ENCODE peak calls at places on chromosome X, in eight cellular contexts. G, Q, R, O, J, Y, C and I are unnamed samples.

GRCh38 chrX:124426273-124426672 is 79.9 kb downstream of the SH2D1A start:
- DNase-seq in J (no peak), C (no peak), G (no peak), R (no peak), Y (no peak), O (no peak), Q (no peak), I (no peak)

GRCh38 chrX:49101629-49101984 is 21.9 kb upstream of the WDR45 start:
- DNase-seq in O (no peak), Y (no peak), J (peak; percentile 17), Q (no peak), C (no peak), R (no peak), G (no peak), I (no peak)

GRCh38 chrX:149803458-149804062 is 21.8 kb downstream of the MAGEA9 start:
- DNase-seq in O (no peak), G (no peak), Q (no peak), J (no peak), Y (no peak), C (no peak), R (no peak), I (no peak)

GRCh38 chrX:79413009-79413408 is 45.9 kb upstream of the ITM2A start:
- DNase-seq in C (no peak), J (peak; percentile 5), R (no peak), Y (no peak), O (no peak), G (no peak), Q (no peak), I (peak; percentile 61)

GRCh38 chrX:9466115-9466495 is 1.2 kb downstream of the TBL1X start:
- DNase-seq in Y (no peak), J (peak; percentile 11), C (no peak), O (no peak), G (peak; percentile 37), R (peak; percentile 38), Q (peak; percentile 49), I (peak; percentile 35)

GRCh38 chrX:116239944-116240391 is 69.4 kb downstream of the AGTR2 start:
- DNase-seq in G (peak; percentile 22), Q (no peak), O (no peak), C (no peak), J (no peak), Y (peak; percentile 58), R (no peak), I (no peak)

GRCh38 chrX:109952985-109953905 is 49.7 kb upstream of the TMEM164 start:
- DNase-seq in R (no peak), J (no peak), Y (no peak), O (no peak), C (no peak), G (no peak), Q (no peak), I (peak; percentile 90)

GRCh38 chrX:47217121-47217851 is 1.2 kb upstream of the CDK16 start:
- DNase-seq in C (no peak), Q (no peak), Y (peak; percentile 68), O (no peak), G (peak; percentile 60), J (no peak), R (peak; percentile 44), I (no peak)

GRCh38 chrX:135977611-135978010 is 3.8 kb upstream of the MMGT1 start:
- DNase-seq in Q (no peak), Y (peak; percentile 93), C (no peak), G (no peak), J (no peak), O (no peak), R (no peak), I (no peak)

GRCh38 chrX:67779099-67779498 is 235.3 kb downstream of the AR start:
- DNase-seq in O (no peak), Y (no peak), Q (no peak), C (no peak), R (no peak), J (no peak), G (no peak), I (no peak)

GRCh38 chrX:67545772-67546495 is 2.1 kb downstream of the AR start:
- DNase-seq in C (no peak), Y (no peak), J (no peak), G (no peak), O (no peak), Q (peak; percentile 12), R (peak; percentile 27), I (no peak)

GRCh38 chrX:135973025-135973547 is 702 bp downstream of the MMGT1 start:
- DNase-seq in R (no peak), Y (no peak), C (no peak), G (peak; percentile 38), J (peak; percentile 12), O (no peak), Q (no peak), I (peak; percentile 32)

GRCh38 chrX:119647552-119648420 is 41.6 kb upstream of the NKRF start:
- DNase-seq in R (no peak), J (no peak), C (peak; percentile 81), G (no peak), Q (no peak), Y (no peak), O (no peak), I (peak; percentile 90)

GRCh38 chrX:44308869-44309268 is 34.6 kb downstream of the EFHC2 start:
- DNase-seq in R (no peak), O (no peak), G (no peak), Q (no peak), J (no peak), Y (no peak), C (no peak), I (no peak)

GRCh38 chrX:65532016-65532415 is 2.6 kb downstream of the LAS1L start:
- DNase-seq in O (no peak), J (no peak), R (no peak), Q (no peak), C (no peak), Y (no peak), G (no peak), I (no peak)

GRCh38 chrX:133868687-133869086 is 116.7 kb downstream of the GPC3 start:
- DNase-seq in R (no peak), O (no peak), Y (no peak), J (no peak), G (no peak), C (no peak), Q (no peak), I (peak; percentile 31)

GRCh38 chrX:1895583-1895982 is 280.7 kb downstream of the ASMT start:
- DNase-seq in C (no peak), Q (no peak), J (no peak), G (no peak), Y (no peak), O (no peak), R (no peak), I (no peak)

GRCh38 chrX:76821276-76821675 is 393.8 kb downstream of the MAGEE1 start:
- DNase-seq in C (no peak), Y (no peak), J (no peak), O (no peak), R (no peak), Q (no peak), G (no peak), I (no peak)

GRCh38 chrX:10492250-10492649 is 128.1 kb downstream of the MID1 start:
- DNase-seq in G (no peak), J (no peak), Q (no peak), Y (no peak), R (no peak), O (no peak), C (no peak), I (no peak)

GRCh38 chrX:115679460-115679859 is 118.5 kb downstream of the PLS3 start:
- DNase-seq in R (no peak), Y (no peak), G (no peak), Q (no peak), C (no peak), O (no peak), J (no peak), I (no peak)

GRCh38 chrX:28127662-28128061 is 146.4 kb upstream of the DCAF8L1 start:
- DNase-seq in Y (no peak), C (no peak), G (no peak), R (no peak), J (no peak), O (no peak), Q (no peak), I (no peak)

GRCh38 chrX:134184936-134185335 is 52.0 kb upstream of the CCDC160 start:
- DNase-seq in G (no peak), Y (no peak), J (no peak), Q (no peak), R (no peak), C (no peak), O (no peak), I (no peak)

DNA sequence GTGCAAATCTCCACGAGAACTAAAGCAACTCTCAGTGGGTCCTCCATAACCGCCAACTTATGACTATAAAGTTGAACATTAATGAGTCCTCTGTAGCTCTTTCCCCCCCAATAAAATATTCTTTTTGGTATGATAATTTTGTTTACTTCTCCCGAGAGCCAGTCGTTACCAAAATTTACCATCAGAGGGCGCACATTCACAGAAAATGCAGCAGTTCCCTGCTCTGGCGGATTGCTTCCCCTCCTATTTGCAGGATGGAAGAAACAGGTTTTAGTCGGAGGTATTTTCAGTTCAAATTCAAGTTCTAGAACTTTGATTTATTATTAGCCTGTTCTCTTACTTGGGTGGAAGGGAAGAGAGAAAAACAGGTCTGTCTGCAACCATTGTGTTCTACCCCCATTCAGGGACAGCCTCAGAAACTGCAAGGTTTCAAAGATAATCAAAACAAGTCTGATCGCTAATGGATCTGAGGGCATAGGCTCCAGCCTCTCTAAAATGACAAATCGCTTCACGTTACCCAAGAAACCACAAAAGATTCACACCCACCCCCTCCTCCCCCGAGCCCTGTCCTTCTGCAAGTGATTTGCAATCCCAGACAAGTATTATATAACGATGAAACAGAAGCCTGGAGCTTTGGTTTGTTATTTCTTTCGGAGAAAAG is 263.7 kb upstream of the RPS6KA3 start:
- DNase-seq in R (peak; percentile 51), O (peak; percentile 77), C (no peak), J (peak; percentile 41), Q (peak; percentile 31), G (peak; percentile 69), Y (peak; percentile 47), I (peak; percentile 52)
- H3K4me3 ChIP-seq in R (no peak overlapping the region), O (no peak overlapping the region), C (no peak overlapping the region), J (no peak overlapping the region), Q (peak overlapping the region; percentile 38), G (no peak overlapping the region), Y (peak overlapping the region; percentile 46), I (no peak overlapping the region)

DNA sequence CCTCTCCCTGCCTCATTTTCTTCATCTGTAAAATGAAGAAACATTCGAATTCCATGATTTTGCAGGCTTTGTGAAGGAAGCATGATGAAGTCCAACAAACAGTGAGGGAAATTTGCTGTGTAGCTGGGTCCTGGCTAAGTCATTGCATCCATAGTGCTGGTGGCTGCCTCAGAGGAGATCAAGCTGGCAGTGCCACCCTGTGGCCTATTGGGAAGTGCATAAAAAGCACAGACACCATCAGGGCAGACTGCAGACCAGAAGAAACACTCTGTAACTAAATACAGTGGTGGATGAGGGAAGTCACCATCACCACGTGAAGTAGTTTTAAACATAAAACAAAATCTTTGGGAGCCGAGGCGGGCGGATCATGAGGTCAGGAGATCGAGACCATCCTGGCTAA is 40.7 kb upstream of the DDX3X start:
- DNase-seq in Y (no peak), J (peak; percentile 36), O (no peak), G (no peak), Q (no peak), R (no peak), C (no peak), I (peak; percentile 7)
- TF ChIP-seq CTCF in Y (peak; percentile 34), J (peak; percentile 51), O (no peak), G (no peak), Q (no peak), R (no peak), C (peak; percentile 25), I (peak; percentile 29)

GRCh38 chrX:53319614-53320542 is 38.5 kb upstream of the IQSEC2 start:
- DNase-seq in O (no peak), G (no peak), Q (no peak), Y (no peak), R (no peak), C (no peak), J (no peak), I (no peak)
- H3K4me3 ChIP-seq in O (peak overlapping the region; percentile 49), G (peak overlapping the region; percentile 50), Q (peak overlapping the region; percentile 65), Y (no peak overlapping the region), R (peak overlapping the region; percentile 50), C (no peak overlapping the region), J (no peak overlapping the region), I (peak overlapping the region; percentile 61)

GRCh38 chrX:104488811-104489210 is 77.2 kb upstream of the IL1RAPL2 start:
- DNase-seq in G (no peak), C (no peak), Q (no peak), O (no peak), Y (no peak), R (no peak), J (no peak), I (no peak)
- TF ChIP-seq CTCF in G (no peak), C (no peak), Q (no peak), O (no peak), Y (no peak), R (no peak), J (no peak), I (no peak)